ENCODE peak calls at places on chromosomes 2 and 18, in six cellular contexts. M, A, H, T, Z and B are unnamed samples.

GRCh38 chr18:8912348-8913057 is 190.0 kb upstream of the NDUFV2 start:
- DNase-seq in M (peak; percentile 10), A (no peak), H (no peak), T (no peak), Z (no peak), B (peak; percentile 79)

GRCh38 chr2:88751770-88752169 is 60.3 kb downstream of the RPIA start:
- DNase-seq in M (no peak), A (no peak), H (no peak), T (no peak), Z (no peak), B (no peak)

GRCh38 chr18:3994061-3994687 is 460.9 kb downstream of the DLGAP1 start:
- DNase-seq in M (no peak), A (no peak), H (no peak), T (no peak), Z (no peak), B (no peak)

GRCh38 chr18:57915848-57916596 is 112.9 kb upstream of the ATP8B1 start:
- DNase-seq in M (peak; percentile 13), A (no peak), H (peak; percentile 57), T (no peak), Z (no peak), B (no peak)

GRCh38 chr2:113686537-113686936 is 59.5 kb downstream of the RABL2A start:
- DNase-seq in M (no peak), A (no peak), H (no peak), T (no peak), Z (peak; percentile 59), B (no peak)

GRCh38 chr2:205245001-205245400 is 437.3 kb upstream of the NRP2 start:
- DNase-seq in M (no peak), A (no peak), H (no peak), T (no peak), Z (no peak), B (no peak)

GRCh38 chr18:73511751-73512525 is 635.7 kb downstream of the FBXO15 start:
- DNase-seq in M (no peak), A (peak; percentile 39), H (peak; percentile 85), T (no peak), Z (no peak), B (no peak)

GRCh38 chr2:78417355-78417754 is 608.1 kb upstream of the REG3G start:
- DNase-seq in M (no peak), A (no peak), H (no peak), T (no peak), Z (no peak), B (no peak)

GRCh38 chr2:65436169-65436824 is 3.9 kb upstream of the SPRED2 start:
- DNase-seq in M (peak; percentile 93), A (peak; percentile 94), H (peak; percentile 97), T (peak; percentile 24), Z (peak; percentile 85), B (peak; percentile 92)

GRCh38 chr2:151029406-151030157 is 232.1 kb downstream of the RBM43 start:
- DNase-seq in M (no peak), A (no peak), H (peak; percentile 93), T (no peak), Z (no peak), B (no peak)

GRCh38 chr18:37484893-37485834 is 80.4 kb downstream of the CELF4 start:
- DNase-seq in M (peak; percentile 31), A (no peak), H (peak; percentile 4), T (no peak), Z (no peak), B (no peak)

GRCh38 chr2:149080964-149081363 is 42.5 kb downstream of the LYPD6B start:
- DNase-seq in M (no peak), A (no peak), H (no peak), T (no peak), Z (no peak), B (no peak)

DNA sequence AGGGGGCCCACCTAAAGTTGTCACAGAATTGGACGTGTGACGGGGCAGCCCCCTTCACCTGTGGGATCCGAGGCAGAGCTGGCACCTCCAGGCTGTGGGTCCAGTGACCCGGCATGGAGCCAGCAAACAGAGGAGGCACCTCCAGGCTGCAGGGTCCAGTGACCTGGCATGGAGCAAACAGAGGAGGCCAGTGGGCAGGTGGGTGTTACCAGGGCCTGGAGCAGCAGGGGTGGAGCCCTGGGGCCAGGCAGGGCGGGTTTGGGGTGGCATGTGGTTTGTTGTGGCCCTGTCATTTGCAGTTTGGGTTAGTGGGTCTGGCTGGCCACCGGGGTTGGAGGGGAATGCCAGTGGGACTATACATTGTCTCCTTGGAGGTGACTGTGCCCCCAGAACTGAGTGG is 68.2 kb downstream of the HPCAL1 start:
- DNase-seq in M (no peak), A (no peak), H (no peak), T (no peak), Z (no peak), B (no peak)
- H3K27ac ChIP-seq in M (no peak overlapping the region), A (no peak overlapping the region), H (no peak overlapping the region), T (no peak overlapping the region), Z (no peak overlapping the region), B (no peak overlapping the region)

GRCh38 chr2:129011466-129012061 is 692.9 kb upstream of the HS6ST1 start:
- DNase-seq in M (no peak), A (no peak), H (no peak), T (no peak), Z (no peak), B (no peak)
- H3K27ac ChIP-seq in M (no peak overlapping the region), A (no peak overlapping the region), H (no peak overlapping the region), T (no peak overlapping the region), Z (no peak overlapping the region), B (no peak overlapping the region)

GRCh38 chr2:26724784-26725515 is 32.4 kb downstream of the KCNK3 start:
- DNase-seq in M (no peak), A (no peak), H (no peak), T (no peak), Z (no peak), B (no peak)
- H3K27ac ChIP-seq in M (peak overlapping the region; percentile 53), A (no peak overlapping the region), H (peak overlapping the region; percentile 77), T (peak overlapping the region; percentile 1), Z (peak overlapping the region; percentile 69), B (peak overlapping the region; percentile 69)

GRCh38 chr2:181810823-181811695 is 80.5 kb upstream of the ITPRID2 start:
- DNase-seq in M (peak; percentile 67), A (peak; percentile 54), H (peak; percentile 87), T (no peak), Z (peak; percentile 97), B (no peak)

GRCh38 chr2:181807526-181807925 is 84.0 kb upstream of the ITPRID2 start:
- DNase-seq in M (no peak), A (no peak), H (no peak), T (no peak), Z (no peak), B (no peak)

GRCh38 chr2:181805228-181806038 is 86.1 kb upstream of the ITPRID2 start:
- DNase-seq in M (no peak), A (no peak), H (peak; percentile 35), T (no peak), Z (no peak), B (no peak)

GRCh38 chr2:181806039-181806392 is 85.5 kb upstream of the ITPRID2 start:
- DNase-seq in M (no peak), A (no peak), H (no peak), T (no peak), Z (no peak), B (no peak)
- H3K27ac ChIP-seq in M (peak overlapping the region; percentile 36), A (peak overlapping the region; percentile 80), H (peak overlapping the region; percentile 42), T (no peak overlapping the region), Z (no peak overlapping the region), B (no peak overlapping the region)

DNA sequence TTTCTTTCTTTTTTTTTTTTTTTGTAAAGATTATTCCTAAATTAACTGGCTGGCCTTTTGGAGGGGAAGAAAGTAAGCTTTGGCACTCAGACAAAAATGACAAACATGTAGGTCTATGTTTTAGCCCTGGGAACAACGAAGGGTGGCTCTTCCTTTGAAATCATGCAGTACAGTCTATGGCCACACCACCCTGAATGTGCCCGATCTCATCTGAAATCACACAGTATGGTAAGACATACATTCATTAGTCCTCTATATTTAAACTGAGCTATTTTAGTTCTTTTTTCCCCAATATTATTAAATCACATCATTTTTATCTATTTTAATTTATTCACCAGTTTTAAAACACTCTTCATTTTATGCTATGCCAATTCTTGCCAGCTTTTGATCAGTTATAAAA is 48.2 kb downstream of the PLA2R1 start:
- DNase-seq in M (no peak), A (no peak), H (no peak), T (no peak), Z (no peak), B (no peak)
- H3K27ac ChIP-seq in M (no peak overlapping the region), A (no peak overlapping the region), H (no peak overlapping the region), T (no peak overlapping the region), Z (no peak overlapping the region), B (no peak overlapping the region)

GRCh38 chr2:186195726-186196125 is 290.3 kb upstream of the ZC3H15 start:
- DNase-seq in M (no peak), A (no peak), H (no peak), T (no peak), Z (no peak), B (no peak)
- H3K27ac ChIP-seq in M (no peak overlapping the region), A (no peak overlapping the region), H (no peak overlapping the region), T (no peak overlapping the region), Z (no peak overlapping the region), B (no peak overlapping the region)

GRCh38 chr2:70255637-70256314 is 2.2 kb upstream of the PCYOX1 start:
- DNase-seq in M (no peak), A (no peak), H (no peak), T (no peak), Z (no peak), B (no peak)

GRCh38 chr2:70261501-70261900 is 3.6 kb downstream of the PCYOX1 start:
- DNase-seq in M (no peak), A (no peak), H (no peak), T (no peak), Z (peak; percentile 3), B (no peak)

GRCh38 chr2:70258532-70258875 is 567 bp downstream of the PCYOX1 start:
- DNase-seq in M (peak; percentile 59), A (no peak), H (peak; percentile 71), T (no peak), Z (peak; percentile 21), B (peak; percentile 84)
- H3K27ac ChIP-seq in M (peak overlapping the region; percentile 72), A (peak overlapping the region; percentile 11), H (peak overlapping the region; percentile 37), T (peak overlapping the region; percentile 57), Z (no peak overlapping the region), B (peak overlapping the region; percentile 84)